ENCODE peak calls at places on chromosome 14, in eight cellular contexts. Q, V, Y, K, Z, F, W and J are unnamed samples.

GRCh38 chr14:101454229-101454628 is 107.1 kb upstream of the DIO3 start:
- DNase-seq in Q (peak), V (no peak), Y (no peak), K (no peak), Z (peak), F (no peak), W (no peak), J (no peak)

GRCh38 chr14:85519661-85520305 is 10.2 kb upstream of the FLRT2 start:
- DNase-seq in Q (no peak), V (no peak), Y (no peak), K (no peak), Z (no peak), F (no peak), W (no peak), J (no peak)

GRCh38 chr14:56036353-56036752 is 81.9 kb upstream of the PELI2 start:
- DNase-seq in Q (no peak), V (no peak), Y (no peak), K (no peak), Z (no peak), F (peak), W (no peak), J (no peak)

GRCh38 chr14:51564460-51564859 is 87.2 kb upstream of the FRMD6 start:
- DNase-seq in Q (peak), V (no peak), Y (no peak), K (no peak), Z (no peak), F (no peak), W (no peak), J (no peak)

GRCh38 chr14:72909163-72909562 is 15.3 kb upstream of the DPF3 start:
- DNase-seq in Q (no peak), V (no peak), Y (no peak), K (no peak), Z (no peak), F (no peak), W (no peak), J (no peak)

GRCh38 chr14:49589387-49589786 is 3.2 kb upstream of the RPS29 start:
- DNase-seq in Q (no peak), V (no peak), Y (no peak), K (no peak), Z (no peak), F (no peak), W (no peak), J (no peak)

GRCh38 chr14:84181072-84181471 is 1348.9 kb upstream of the FLRT2 start:
- DNase-seq in Q (no peak), V (no peak), Y (no peak), K (no peak), Z (no peak), F (no peak), W (no peak), J (no peak)

GRCh38 chr14:32078030-32078793 is 1.1 kb downstream of the ARHGAP5 start:
- DNase-seq in Q (peak), V (peak), Y (no peak), K (no peak), Z (no peak), F (peak), W (peak), J (peak)

GRCh38 chr14:53368714-53369191 is 215.6 kb upstream of the DDHD1 start:
- DNase-seq in Q (peak), V (no peak), Y (no peak), K (no peak), Z (no peak), F (no peak), W (no peak), J (no peak)

GRCh38 chr14:89393346-89393745 is 23.7 kb downstream of the FOXN3 start:
- DNase-seq in Q (no peak), V (no peak), Y (no peak), K (no peak), Z (no peak), F (no peak), W (no peak), J (no peak)

GRCh38 chr14:48382961-48383360 is 707.6 kb upstream of the MDGA2 start:
- DNase-seq in Q (no peak), V (no peak), Y (no peak), K (no peak), Z (no peak), F (peak), W (no peak), J (peak)

GRCh38 chr14:69055125-69055524 is 76.0 kb upstream of the ACTN1 start:
- DNase-seq in Q (no peak), V (no peak), Y (no peak), K (no peak), Z (no peak), F (no peak), W (no peak), J (no peak)

GRCh38 chr14:34502826-34503225 is 36.7 kb downstream of the EAPP start:
- DNase-seq in Q (no peak), V (no peak), Y (no peak), K (no peak), Z (no peak), F (no peak), W (no peak), J (no peak)

GRCh38 chr14:61203059-61203753 is 77.9 kb downstream of the TMEM30B start:
- DNase-seq in Q (no peak), V (no peak), Y (no peak), K (no peak), Z (no peak), F (peak), W (no peak), J (no peak)

GRCh38 chr14:91918159-91918883 is 29.2 kb downstream of the FBLN5 start:
- DNase-seq in Q (no peak), V (no peak), Y (no peak), K (no peak), Z (no peak), F (no peak), W (no peak), J (no peak)

GRCh38 chr14:96126339-96126770 is 78.3 kb upstream of the BDKRB2 start:
- DNase-seq in Q (no peak), V (no peak), Y (no peak), K (no peak), Z (no peak), F (no peak), W (no peak), J (no peak)

GRCh38 chr14:30077946-30078345 is 150.3 kb upstream of the PRKD1 start:
- DNase-seq in Q (no peak), V (no peak), Y (no peak), K (no peak), Z (no peak), F (no peak), W (no peak), J (no peak)

GRCh38 chr14:102579696-102580551 is 12.5 kb upstream of the RCOR1 start:
- DNase-seq in Q (peak), V (no peak), Y (no peak), K (peak), Z (no peak), F (no peak), W (no peak), J (no peak)

DNA sequence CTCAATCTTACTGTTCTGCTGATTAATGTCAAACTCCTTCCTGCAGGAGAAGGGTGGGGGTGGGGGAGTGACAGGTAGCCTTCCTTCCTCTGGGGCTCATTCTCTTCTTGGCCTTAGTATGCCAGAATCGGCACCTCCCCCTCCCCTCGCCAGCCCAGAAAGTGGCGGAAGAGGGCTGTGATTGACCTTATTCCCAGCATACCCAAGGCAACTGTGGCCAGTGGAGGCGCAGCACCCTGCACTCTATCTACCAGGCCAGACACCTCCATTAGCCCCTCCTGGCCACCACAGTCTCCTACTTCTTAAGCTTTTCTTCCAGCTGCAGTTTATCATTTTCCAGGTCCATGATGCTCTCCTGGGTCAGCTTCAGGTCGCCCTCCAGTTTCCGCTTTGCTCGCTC is 15.5 kb downstream of the MYH6 start:
- DNase-seq in Q (no peak), V (no peak), Y (no peak), K (no peak), Z (no peak), F (peak), W (no peak), J (no peak)
- H3K4me3 ChIP-seq in Q (no peak), V (no peak), Y (no peak), K (no peak), Z (no peak), F (no peak), W (no peak), J (no peak)

DNA sequence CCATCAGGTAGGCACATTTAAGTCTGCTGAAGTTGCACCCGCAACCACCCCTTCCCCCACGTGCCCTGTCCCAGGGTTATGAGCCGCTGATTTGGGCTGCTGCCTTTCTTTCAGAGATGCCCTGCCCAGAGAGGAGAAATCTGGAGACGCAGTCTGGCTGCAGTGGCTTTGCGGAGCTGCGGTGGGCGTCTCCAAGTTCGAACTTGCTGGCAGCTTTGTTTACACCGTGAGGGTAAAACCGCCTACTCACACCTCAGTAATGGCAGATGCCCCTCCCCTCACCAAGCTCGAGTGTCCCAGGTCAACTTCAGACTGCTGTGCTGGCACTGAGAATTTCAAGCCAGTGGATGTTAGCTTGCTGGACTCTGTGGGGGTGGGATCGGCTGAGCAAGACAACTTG is 14.7 kb downstream of the PTCSC3 start:
- DNase-seq in Q (no peak), V (no peak), Y (no peak), K (no peak), Z (no peak), F (peak), W (no peak), J (no peak)
- H3K4me3 ChIP-seq in Q (no peak), V (no peak), Y (no peak), K (no peak), Z (no peak), F (peak), W (no peak), J (no peak)

DNA sequence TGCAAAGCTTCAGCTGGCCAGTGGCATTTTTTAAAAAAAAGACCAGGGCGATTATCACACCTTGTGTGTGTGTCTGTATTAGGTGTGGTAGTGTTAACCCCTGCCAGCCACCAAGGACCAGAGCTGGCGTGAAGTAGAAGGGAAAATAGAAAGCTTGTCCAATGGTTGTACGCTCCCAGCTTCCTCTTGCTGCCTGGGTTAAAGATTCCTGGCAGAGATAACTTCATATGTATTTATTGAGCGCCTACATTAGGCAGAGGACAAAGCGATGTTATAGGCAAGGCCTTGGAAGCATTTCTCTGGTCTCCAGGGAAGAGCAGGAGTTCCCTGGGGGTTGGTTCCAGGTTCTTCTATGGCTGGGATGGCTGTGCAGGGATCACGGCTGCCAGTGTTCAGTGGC is 3.2 kb downstream of the JDP2 start:
- DNase-seq in Q (no peak), V (no peak), Y (no peak), K (no peak), Z (no peak), F (no peak), W (no peak), J (no peak)
- H3K4me3 ChIP-seq in Q (no peak), V (no peak), Y (peak), K (peak), Z (peak), F (no peak), W (peak), J (peak)

GRCh38 chr14:21024668-21025373 is at the start of gene NDRG2:
- DNase-seq in Q (no peak), V (peak), Y (no peak), K (no peak), Z (peak), F (peak), W (peak), J (peak)
- H3K4me3 ChIP-seq in Q (peak), V (peak), Y (peak), K (peak), Z (peak), F (peak), W (peak), J (peak)

GRCh38 chr14:93788557-93789365 is 476 bp upstream of the PRIMA1 start:
- DNase-seq in Q (peak), V (no peak), Y (no peak), K (no peak), Z (no peak), F (peak), W (peak), J (no peak)

GRCh38 chr14:93787465-93788306 is 599 bp downstream of the PRIMA1 start:
- DNase-seq in Q (no peak), V (no peak), Y (no peak), K (no peak), Z (no peak), F (peak), W (no peak), J (no peak)

GRCh38 chr14:93788307-93788556 is at the start of gene PRIMA1:
- DNase-seq in Q (no peak), V (no peak), Y (no peak), K (no peak), Z (no peak), F (no peak), W (no peak), J (peak)

GRCh38 chr14:93790966-93791365 is 2.7 kb upstream of the PRIMA1 start:
- DNase-seq in Q (no peak), V (no peak), Y (no peak), K (no peak), Z (no peak), F (no peak), W (no peak), J (no peak)

DNA sequence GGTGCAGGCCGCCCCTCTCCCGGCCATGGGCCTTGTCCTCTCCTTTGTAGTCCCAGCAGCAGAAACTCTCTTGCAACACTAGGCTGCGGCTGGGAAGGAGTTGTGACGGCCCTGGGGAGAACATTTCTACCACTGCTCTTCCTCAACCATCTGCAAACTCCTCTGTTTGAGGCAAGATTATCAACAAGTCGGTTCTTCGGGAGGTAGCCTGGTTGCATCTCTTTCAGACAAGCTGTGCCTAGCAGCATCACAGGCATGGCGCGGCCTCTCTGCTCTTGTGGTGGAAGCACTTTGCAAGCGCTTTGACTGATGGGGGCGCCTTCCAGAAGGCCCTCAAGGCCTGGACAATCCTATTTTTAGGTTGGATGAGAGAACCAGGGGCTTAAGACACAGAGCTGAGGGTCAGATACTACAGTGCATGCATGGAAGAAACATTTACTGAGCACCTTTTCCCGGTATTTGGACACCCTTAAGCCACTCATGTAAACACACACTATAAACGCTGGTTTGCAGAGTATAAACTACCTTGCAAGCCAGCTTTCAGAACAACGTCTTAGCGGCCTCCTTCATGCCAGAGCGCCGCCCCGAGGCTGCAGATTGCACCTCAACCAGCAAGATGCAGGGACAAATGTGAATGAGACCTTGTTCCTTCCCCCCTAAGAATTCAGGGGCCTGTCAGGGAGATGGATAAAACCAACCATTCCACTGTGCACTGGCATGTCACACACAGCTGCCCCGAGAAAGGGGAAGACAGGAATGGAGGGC is 1.3 kb upstream of the PRIMA1 start:
- DNase-seq in Q (no peak), V (no peak), Y (no peak), K (no peak), Z (no peak), F (peak), W (peak), J (no peak)
- H3K4me3 ChIP-seq in Q (peak), V (no peak), Y (peak), K (peak), Z (peak), F (peak), W (peak), J (peak)

DNA sequence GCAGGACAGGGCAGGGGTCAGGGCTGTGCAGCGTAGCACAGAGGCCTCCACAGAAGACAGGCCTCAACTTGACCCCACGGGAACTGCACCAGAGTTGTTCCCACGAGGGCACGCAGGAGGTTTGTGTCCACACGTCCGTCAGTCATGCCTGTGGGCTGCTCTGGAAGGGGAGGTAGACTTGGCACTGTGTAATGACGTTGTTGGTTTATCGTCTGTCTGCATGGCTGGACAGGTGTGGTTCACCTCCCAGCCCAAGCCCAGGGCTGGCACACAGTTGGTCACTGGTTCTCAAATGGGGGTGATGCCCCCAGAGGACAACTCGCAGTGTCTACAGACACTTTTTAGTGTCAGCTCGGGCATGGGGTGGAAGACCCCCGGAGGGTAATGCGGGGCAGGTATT is 45.8 kb downstream of the CCNK start:
- DNase-seq in Q (no peak), V (no peak), Y (no peak), K (no peak), Z (no peak), F (no peak), W (no peak), J (no peak)
- H3K4me3 ChIP-seq in Q (no peak), V (no peak), Y (no peak), K (no peak), Z (no peak), F (no peak), W (no peak), J (no peak)

GRCh38 chr14:104213301-104214034 is 75.1 kb downstream of the KIF26A start:
- DNase-seq in Q (no peak), V (no peak), Y (no peak), K (no peak), Z (no peak), F (no peak), W (no peak), J (no peak)
- H3K4me3 ChIP-seq in Q (no peak), V (no peak), Y (no peak), K (no peak), Z (no peak), F (no peak), W (no peak), J (no peak)

DNA sequence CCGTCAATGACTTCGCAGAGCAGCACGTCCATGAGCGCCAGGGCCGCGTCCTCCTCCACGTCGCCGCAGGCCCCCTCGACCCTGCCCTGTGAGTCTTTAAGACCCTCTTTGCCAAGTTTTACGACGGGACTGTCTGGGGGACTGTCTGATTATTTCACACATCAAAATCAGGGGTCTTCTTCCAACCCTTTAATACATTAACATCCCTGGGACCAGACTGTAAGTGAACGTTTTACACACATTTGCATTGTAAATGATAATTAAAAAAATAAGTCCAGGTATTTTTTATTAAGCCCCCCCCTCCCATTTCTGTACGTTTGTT is 1.9 kb downstream of the FOXG1 start:
- DNase-seq in Q (no peak), V (no peak), Y (no peak), K (no peak), Z (no peak), F (no peak), W (no peak), J (no peak)
- H3K4me3 ChIP-seq in Q (no peak), V (no peak), Y (no peak), K (no peak), Z (no peak), F (peak), W (no peak), J (no peak)